ENCODE peak calls at places on chromosomes 12 and 14, in five cellular contexts. H is Panc1, Y is A673, O is uterus, K is heart right ventricle. G is an unnamed sample. For H3K4me1, the result is how much of the 10 kb centered on the place peaks cover.

GRCh38 chr14:71403673-71404072 is 496.4 kb downstream of the PCNX1 start:
- DNase-seq in H (no peak), Y (peak), K (no peak), O (no peak), G (peak)

GRCh38 chr14:69281450-69282169 is 21.7 kb downstream of the GALNT16 start:
- DNase-seq in Y (no peak), H (no peak), O (no peak), K (peak), G (no peak)

GRCh38 chr14:22882529-22883190 is 362 bp upstream of the REM2 start:
- DNase-seq in O (peak), K (no peak), H (no peak), Y (peak), G (peak)

GRCh38 chr12:95998611-95999300 is 2.6 kb upstream of the HAL start:
- DNase-seq in Y (peak), H (peak), K (peak), O (no peak), G (peak)

GRCh38 chr12:90044069-90044468 is 335.4 kb upstream of the ATP2B1 start:
- DNase-seq in Y (no peak), O (no peak), H (no peak), K (no peak), G (no peak)

GRCh38 chr14:68584786-68585185 is 208.1 kb downstream of the ZFP36L1 start:
- DNase-seq in O (no peak), H (no peak), Y (no peak), K (no peak), G (no peak)

GRCh38 chr14:96261772-96262485 is 5.9 kb downstream of the BDKRB1 start:
- DNase-seq in O (no peak), Y (no peak), K (no peak), H (no peak), G (peak)

GRCh38 chr12:62744551-62744950 is 190.4 kb downstream of the PPM1H start:
- DNase-seq in O (no peak), Y (no peak), H (no peak), K (no peak), G (peak)

GRCh38 chr14:101505216-101505970 is 55.9 kb upstream of the DIO3 start:
- DNase-seq in K (no peak), O (peak), Y (no peak), H (no peak), G (no peak)

GRCh38 chr12:16112151-16112550 is 165.3 kb downstream of the SLC15A5 start:
- DNase-seq in O (no peak), K (no peak), H (no peak), Y (peak), G (peak)

GRCh38 chr12:116406529-116406928 is 129.0 kb upstream of the MED13L start:
- DNase-seq in O (peak), Y (peak), K (peak), H (no peak), G (no peak)

GRCh38 chr12:30989754-30990153 is 63.2 kb downstream of the TSPAN11 start:
- DNase-seq in H (no peak), Y (peak), K (peak), O (no peak), G (peak)

GRCh38 chr12:105330938-105331804 is 680 bp downstream of the C12orf75 start:
- DNase-seq in H (no peak), K (peak), Y (peak), O (no peak), G (peak)

GRCh38 chr12:53676715-53677611 is 1.1 kb upstream of the ATP5MC2 start:
- DNase-seq in O (peak), K (peak), Y (peak), H (no peak), G (peak)

GRCh38 chr14:88005978-88006851 is 1.3 kb downstream of the GPR65 start:
- DNase-seq in Y (no peak), K (no peak), O (no peak), H (no peak), G (no peak)

GRCh38 chr14:75077794-75078193 is 8.4 kb downstream of the ZC2HC1C start:
- DNase-seq in K (no peak), H (no peak), O (no peak), Y (no peak), G (no peak)

GRCh38 chr12:64320611-64321010 is 69.9 kb downstream of the C12orf56 start:
- DNase-seq in H (no peak), K (no peak), O (no peak), Y (no peak), G (no peak)

GRCh38 chr12:86170051-86170450 is 86.1 kb downstream of the MGAT4C start:
- DNase-seq in Y (peak), H (no peak), K (no peak), O (no peak), G (peak)

GRCh38 chr14:58315606-58316005 is 17.3 kb downstream of the ARID4A start:
- DNase-seq in O (no peak), Y (no peak), K (no peak), H (no peak), G (no peak)

GRCh38 chr14:45085004-45085403 is 1.1 kb downstream of the PRPF39 start:
- DNase-seq in O (no peak), H (no peak), K (no peak), Y (peak), G (peak)

GRCh38 chr12:131775124-131775903 is 52.9 kb upstream of the MMP17 start:
- DNase-seq in O (no peak), K (no peak), Y (no peak), H (no peak), G (no peak)

GRCh38 chr14:36316131-36316530 is 4.3 kb downstream of the MBIP start:
- DNase-seq in O (no peak), Y (peak), K (no peak), H (no peak), G (no peak)

GRCh38 chr12:111807232-111807631 is 34.8 kb upstream of the MAPKAPK5 start:
- DNase-seq in K (no peak), H (no peak), O (no peak), Y (no peak), G (no peak)

GRCh38 chr12:4997939-4998338 is 45.7 kb upstream of the KCNA5 start:
- DNase-seq in H (peak), O (peak), K (peak), Y (peak), G (peak)

GRCh38 chr14:38931969-38932652 is 170.9 kb downstream of the SEC23A start:
- DNase-seq in K (no peak), Y (no peak), O (no peak), H (no peak), G (no peak)

GRCh38 chr12:47098099-47098498 is 18.3 kb upstream of the AMIGO2 start:
- DNase-seq in H (no peak), O (no peak), K (no peak), Y (no peak), G (no peak)

GRCh38 chr12:66740257-66740656 is 61.4 kb upstream of the GRIP1 start:
- DNase-seq in Y (no peak), K (no peak), O (no peak), H (no peak), G (no peak)

GRCh38 chr12:42921741-42922511 is 332.4 kb upstream of the PRICKLE1 start:
- DNase-seq in O (no peak), K (no peak), Y (no peak), H (no peak), G (no peak)

GRCh38 chr12:122403115-122403770 is 19.2 kb downstream of the CLIP1 start:
- DNase-seq in H (no peak), O (no peak), K (no peak), Y (no peak), G (no peak)

GRCh38 chr14:61051046-61051445 is 70.0 kb downstream of the SLC38A6 start:
- DNase-seq in H (no peak), O (no peak), K (peak), Y (peak), G (peak)

GRCh38 chr12:62123721-62124203 is 136.4 kb upstream of the USP15 start:
- DNase-seq in Y (peak), H (peak), K (peak), O (no peak), G (peak)

GRCh38 chr12:107748472-107748871 is 12.5 kb downstream of the PRDM4 start:
- DNase-seq in O (no peak), Y (no peak), K (no peak), H (no peak), G (no peak)

GRCh38 chr12:130920711-130921381 is 32.9 kb upstream of the ADGRD1 start:
- DNase-seq in Y (no peak), O (peak), H (no peak), K (peak), G (no peak)

GRCh38 chr14:105388976-105389375 is 9.4 kb upstream of the TEX22 start:
- DNase-seq in H (no peak), Y (no peak), O (no peak), K (no peak), G (no peak)
- H3K4me1 ChIP-seq in H (under half), Y (under half), O (under half), K (under half), G (under half)

GRCh38 chr12:108837239-108837638 is 20.1 kb downstream of the SSH1 start:
- DNase-seq in H (no peak), O (no peak), Y (no peak), K (no peak), G (no peak)
- H3K4me1 ChIP-seq in H (half or more), O (under half), Y (under half), K (half or more), G (half or more)

DNA sequence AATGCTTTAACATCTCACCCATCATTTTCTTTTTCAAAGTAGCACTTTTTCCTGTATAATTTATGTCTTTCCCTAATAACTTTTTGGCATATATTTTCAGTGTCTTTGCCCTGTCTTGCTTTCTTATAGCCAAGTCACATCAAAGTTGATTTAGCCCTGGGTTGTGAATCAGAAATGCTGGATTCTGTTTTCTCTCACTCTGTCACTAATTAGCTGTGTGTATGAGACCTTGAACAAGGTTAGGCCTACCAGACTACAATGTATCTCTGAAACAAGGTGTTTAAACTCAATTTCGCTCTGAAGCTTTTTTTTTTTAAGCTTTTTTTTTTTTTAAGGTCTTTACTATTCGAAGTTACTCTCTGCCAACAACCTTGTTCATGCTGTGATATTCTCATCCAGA is 25.7 kb downstream of the CNOT2 start:
- DNase-seq in H (no peak), Y (no peak), K (no peak), O (no peak), G (no peak)
- H3K4me1 ChIP-seq in H (under half), Y (under half), K (under half), O (under half), G (under half)

GRCh38 chr14:50002926-50003212 is 110.0 kb downstream of the ARF6 start:
- DNase-seq in K (no peak), O (no peak), H (no peak), Y (no peak), G (no peak)

GRCh38 chr14:50000215-50001145 is 107.6 kb downstream of the ARF6 start:
- DNase-seq in Y (peak), O (peak), K (peak), H (no peak), G (peak)

GRCh38 chr14:50003213-50004021 is 110.5 kb downstream of the ARF6 start:
- DNase-seq in H (no peak), Y (peak), K (peak), O (peak), G (peak)

GRCh38 chr14:50001146-50001998 is 108.5 kb downstream of the ARF6 start:
- DNase-seq in K (no peak), H (no peak), Y (no peak), O (peak), G (peak)

DNA sequence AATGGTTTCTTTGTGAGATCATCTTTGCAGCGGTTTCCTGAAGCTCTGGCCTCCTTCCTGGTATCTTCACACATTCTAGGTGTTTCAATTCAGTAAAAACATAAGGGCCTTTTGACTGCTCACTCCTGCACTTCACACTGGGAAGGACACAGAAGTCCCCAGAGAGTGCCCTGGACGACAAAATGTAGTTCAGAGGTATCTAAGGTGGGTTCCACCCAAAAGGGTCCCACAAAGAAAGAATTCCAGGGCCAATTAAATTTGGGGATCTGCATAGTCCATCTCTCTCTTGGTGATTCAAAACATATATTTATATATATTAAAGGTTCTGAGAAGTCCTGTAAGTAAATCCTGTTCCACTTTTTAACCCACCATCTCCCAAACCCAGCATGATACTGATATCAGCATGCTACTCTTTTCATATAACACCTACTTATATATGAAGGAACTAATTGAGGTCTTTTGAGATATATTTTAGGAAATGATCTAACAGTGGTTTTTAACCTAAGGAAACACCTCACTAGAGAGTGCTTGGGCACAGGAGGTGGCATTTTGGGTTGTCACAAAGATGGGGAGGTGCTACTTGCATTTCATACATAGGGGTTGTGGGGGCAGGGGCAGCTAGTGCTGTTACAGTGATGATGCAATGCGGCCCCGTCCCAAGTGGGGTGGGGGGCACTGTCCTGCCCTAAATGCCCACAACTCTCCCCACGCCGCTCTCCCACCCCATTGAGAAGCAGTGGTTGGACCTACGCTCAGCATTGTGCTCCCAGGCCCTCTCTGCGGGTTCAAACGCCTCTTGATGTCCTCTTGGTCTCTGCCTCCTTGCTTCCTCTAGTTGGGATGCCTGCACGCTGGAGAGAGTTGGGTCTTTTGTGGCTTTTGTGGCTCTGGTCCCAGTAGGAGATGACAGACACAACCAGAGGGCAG is 109.4 kb downstream of the ARF6 start:
- DNase-seq in O (no peak), Y (no peak), H (no peak), K (no peak), G (no peak)
- H3K4me1 ChIP-seq in O (under half), Y (under half), H (half or more), K (under half), G (under half)